ENCODE peak calls at places on chromosomes 1 and 21, in eight cellular contexts. G, M, N, W, R, K, A and V are unnamed samples.

GRCh38 chr1:53579221-53580008 is 120.2 kb downstream of the DMRTB1 start:
- DNase-seq in G (no peak), M (peak; percentile 45), N (no peak), W (no peak), R (no peak), K (no peak), A (no peak), V (no peak)

GRCh38 chr1:244335456-244335855 is 116.3 kb downstream of the ADSS2 start:
- DNase-seq in G (no peak), M (no peak), N (no peak), W (no peak), R (no peak), K (no peak), A (no peak), V (no peak)

GRCh38 chr1:202618387-202619022 is 91.7 kb downstream of the SYT2 start:
- DNase-seq in G (peak; percentile 45), M (no peak), N (no peak), W (peak; percentile 55), R (peak; percentile 50), K (no peak), A (peak; percentile 85), V (peak; percentile 31)

GRCh38 chr1:234621657-234622335 is 11.8 kb upstream of the IRF2BP2 start:
- DNase-seq in G (no peak), M (no peak), N (no peak), W (peak; percentile 22), R (peak; percentile 82), K (peak; percentile 38), A (peak; percentile 91), V (peak; percentile 66)

GRCh38 chr1:91026320-91026719 is 4.5 kb upstream of the ZNF644 start:
- DNase-seq in G (no peak), M (no peak), N (no peak), W (no peak), R (no peak), K (no peak), A (no peak), V (peak; percentile 28)

GRCh38 chr1:198892065-198892464 is 253.2 kb downstream of the PTPRC start:
- DNase-seq in G (peak; percentile 23), M (no peak), N (no peak), W (peak; percentile 20), R (peak; percentile 86), K (no peak), A (peak; percentile 64), V (no peak)

GRCh38 chr1:244237445-244237844 is 186.4 kb downstream of the ZBTB18 start:
- DNase-seq in G (no peak), M (no peak), N (no peak), W (no peak), R (peak; percentile 28), K (no peak), A (no peak), V (no peak)

GRCh38 chr1:1290238-1290731 is 10.0 kb downstream of the SCNN1D start:
- DNase-seq in G (no peak), M (no peak), N (no peak), W (peak; percentile 88), R (no peak), K (peak; percentile 77), A (peak; percentile 42), V (no peak)

GRCh38 chr1:54811066-54811465 is 9.9 kb upstream of the TTC22 start:
- DNase-seq in G (no peak), M (peak; percentile 6), N (no peak), W (no peak), R (no peak), K (no peak), A (no peak), V (no peak)

GRCh38 chr1:12618661-12619395 is 818 bp upstream of the DHRS3 start:
- DNase-seq in G (peak; percentile 85), M (peak; percentile 79), N (peak; percentile 46), W (peak; percentile 89), R (peak; percentile 87), K (peak; percentile 80), A (peak; percentile 93), V (peak; percentile 91)

GRCh38 chr21:43971201-43971991 is 40.7 kb upstream of the TRAPPC10 start:
- DNase-seq in G (no peak), M (no peak), N (no peak), W (no peak), R (no peak), K (no peak), A (no peak), V (no peak)

GRCh38 chr1:24995661-24996060 is 65.6 kb upstream of the RUNX3 start:
- DNase-seq in G (no peak), M (no peak), N (no peak), W (no peak), R (no peak), K (no peak), A (no peak), V (no peak)

GRCh38 chr1:207935166-207935583 is 24.2 kb upstream of the CD34 start:
- DNase-seq in G (no peak), M (no peak), N (no peak), W (no peak), R (no peak), K (no peak), A (no peak), V (peak; percentile 55)

GRCh38 chr1:15843826-15844572 is 3.5 kb upstream of the SPEN start:
- DNase-seq in G (no peak), M (no peak), N (no peak), W (no peak), R (no peak), K (no peak), A (no peak), V (no peak)